ENCODE peak calls at places on chromosomes 16 and 17, in eight cellular contexts. Z is Daoy; D is NCI-H524; G is stimulated activated CD8-positive, alpha-beta memory T cell treated with anti-CD3 and anti-CD28 coated beads, Interleukin-2, amount 100 ng/mL, for 1 hour; Q is effector CD4-positive, alpha-beta T cell; A is foreskin keratinocyte; F is T-helper 17 cell; W is BJ. N is an unnamed sample.

GRCh38 chr17:29571883-29572681 is 3.6 kb downstream of the TP53I13 start:
- DNase-seq in Z (no peak), D (no peak), G (no peak), Q (no peak), A (no peak), F (no peak), W (no peak), N (peak; percentile 44)

GRCh38 chr17:77560841-77561240 is 397.7 kb upstream of the TNRC6C start:
- DNase-seq in Z (no peak), D (peak; percentile 71), G (no peak), Q (no peak), A (no peak), F (no peak), W (no peak), N (no peak)

GRCh38 chr17:65362826-65363225 is 198.6 kb downstream of the AXIN2 start:
- DNase-seq in Z (no peak), D (no peak), G (no peak), Q (no peak), A (no peak), F (no peak), W (no peak), N (no peak)

GRCh38 chr17:50218771-50219315 is 17.4 kb upstream of the COL1A1 start:
- DNase-seq in Z (peak; percentile 95), D (no peak), G (no peak), Q (no peak), A (peak; percentile 82), F (no peak), W (peak; percentile 93), N (no peak)

GRCh38 chr17:42072323-42073187 is 22.2 kb upstream of the C17orf113 start:
- DNase-seq in Z (peak; percentile 27), D (no peak), G (no peak), Q (no peak), A (no peak), F (no peak), W (no peak), N (no peak)

GRCh38 chr17:83173997-83174858 is 94.8 kb downstream of the METRNL start:
- DNase-seq in Z (peak; percentile 11), D (no peak), G (no peak), Q (no peak), A (no peak), F (no peak), W (no peak), N (no peak)

GRCh38 chr16:80614908-80615696 is 74.3 kb downstream of the DYNLRB2 start:
- DNase-seq in Z (peak; percentile 82), D (no peak), G (no peak), Q (no peak), A (peak; percentile 81), F (no peak), W (peak; percentile 33), N (no peak)

GRCh38 chr17:80902197-80903019 is 89.2 kb upstream of the CHMP6 start:
- DNase-seq in Z (no peak), D (no peak), G (no peak), Q (no peak), A (no peak), F (no peak), W (no peak), N (no peak)

GRCh38 chr16:89201467-89202377 is 1.4 kb upstream of the SLC22A31 start:
- DNase-seq in Z (peak; percentile 60), D (peak; percentile 66), G (peak; percentile 65), Q (peak; percentile 59), A (peak; percentile 22), F (peak; percentile 79), W (no peak), N (peak; percentile 28)

GRCh38 chr16:22314661-22315626 is 17.7 kb downstream of the POLR3E start:
- DNase-seq in Z (no peak), D (no peak), G (no peak), Q (no peak), A (peak; percentile 84), F (no peak), W (no peak), N (no peak)

GRCh38 chr16:3623642-3624041 is 12.2 kb upstream of the SLX4 start:
- DNase-seq in Z (no peak), D (no peak), G (no peak), Q (no peak), A (no peak), F (no peak), W (no peak), N (no peak)